ENCODE peak calls at places on chromosomes 11 and 22, in four cellular contexts. C is NCI-H460; Z is midbrain; R is activated gamma-delta T cell treated with anti-CD3 and anti-CD28 coated beads, Interleukin-2, amount 50 U/mL, for 16 hours. J is an unnamed sample.

GRCh38 chr11:353315-353857 is 15.9 kb upstream of the B4GALNT4 start:
- DNase-seq in C (no peak), Z (peak; percentile 74), R (no peak), J (no peak)

GRCh38 chr11:120139316-120140069 is 1.6 kb upstream of the TRIM29 start:
- DNase-seq in Z (no peak), R (no peak), C (no peak), J (no peak)

GRCh38 chr11:45280449-45280848 is 5.7 kb downstream of the SYT13 start:
- DNase-seq in Z (no peak), C (no peak), R (no peak), J (no peak)

GRCh38 chr11:131025020-131025419 is 108.7 kb upstream of the SNX19 start:
- DNase-seq in R (no peak), Z (peak; percentile 3), C (peak; percentile 18), J (peak; percentile 16)

GRCh38 chr11:12573707-12574106 is 100.5 kb upstream of the TEAD1 start:
- DNase-seq in Z (no peak), C (no peak), R (no peak), J (no peak)

GRCh38 chr11:20038969-20039368 is 121.3 kb downstream of the DBX1 start:
- DNase-seq in Z (no peak), R (no peak), C (no peak), J (no peak)

GRCh38 chr11:131300304-131300703 is 70.1 kb upstream of the NTM start:
- DNase-seq in C (no peak), Z (no peak), R (no peak), J (peak; percentile 4)

GRCh38 chr22:17120281-17120680 is 879 bp downstream of the TMEM121B start:
- DNase-seq in Z (no peak), R (peak; percentile 20), C (peak; percentile 40), J (peak; percentile 9)

GRCh38 chr11:727859-728748 is 19.2 kb upstream of the TALDO1 start:
- DNase-seq in R (peak; percentile 71), Z (peak; percentile 71), C (peak; percentile 65), J (peak; percentile 96)

GRCh38 chr11:100629671-100630070 is 57.4 kb upstream of the ARHGAP42 start:
- DNase-seq in C (no peak), Z (no peak), R (no peak), J (peak; percentile 39)

GRCh38 chr11:113960702-113961330 is 14.1 kb upstream of the HTR3A start:
- DNase-seq in R (no peak), C (no peak), Z (no peak), J (no peak)

GRCh38 chr11:119618208-119618909 is 110.6 kb downstream of the NECTIN1 start:
- DNase-seq in R (no peak), Z (peak; percentile 91), C (no peak), J (no peak)

GRCh38 chr11:118415051-118415738 is 13.8 kb downstream of the ATP5MG start:
- DNase-seq in C (no peak), R (no peak), Z (no peak), J (no peak)

GRCh38 chr11:82927264-82927880 is 25.8 kb downstream of the DDIAS start:
- DNase-seq in C (peak; percentile 41), R (peak; percentile 29), Z (peak; percentile 60), J (peak; percentile 81)

GRCh38 chr11:34449013-34449412 is 10.3 kb downstream of the CAT start:
- DNase-seq in R (no peak), C (no peak), Z (no peak), J (no peak)

GRCh38 chr11:36054628-36055027 is 110.8 kb downstream of the LDLRAD3 start:
- DNase-seq in Z (no peak), C (no peak), R (no peak), J (no peak)

GRCh38 chr11:8593935-8594909 is at the start of gene STK33:
- DNase-seq in R (no peak), Z (peak; percentile 49), C (no peak), J (no peak)

GRCh38 chr22:45268167-45268957 is 16.4 kb upstream of the UPK3A start:
- DNase-seq in R (no peak), C (no peak), Z (no peak), J (no peak)

GRCh38 chr11:12531681-12532080 is 142.5 kb upstream of the TEAD1 start:
- DNase-seq in R (no peak), Z (no peak), C (no peak), J (no peak)

GRCh38 chr11:15826008-15826650 is 530.2 kb downstream of the SOX6 start:
- DNase-seq in Z (no peak), C (no peak), R (no peak), J (no peak)

GRCh38 chr11:133917921-133918605 is 38.7 kb downstream of the IGSF9B start:
- DNase-seq in C (no peak), R (no peak), Z (no peak), J (no peak)

GRCh38 chr11:125192194-125192593 is 27.6 kb downstream of the PKNOX2 start:
- DNase-seq in Z (no peak), R (no peak), C (no peak), J (no peak)

J was measured in RKO.